ENCODE peak calls at places on chromosomes 2 and 18, in seven cellular contexts. N is stimulated activated CD4-positive, alpha-beta T cell treated with anti-CD3 and anti-CD28 coated beads, Interleukin-4, amount 100 ng/mL, for 48 hours; K is foreskin fibroblast; S is fibroblast of lung; J is NCI-H2029; M is OCI-M1; E is NCI-H524. P is an unnamed sample.

GRCh38 chr18:11997466-11997865 is 16.2 kb downstream of the IMPA2 start:
- DNase-seq in N (no peak), K (no peak), S (no peak), J (no peak), M (no peak), E (no peak), P (no peak)

GRCh38 chr2:120735750-120736170 is at the start of gene GLI2:
- DNase-seq in N (peak), K (peak), S (peak), J (no peak), M (peak), E (peak), P (no peak)

GRCh38 chr2:27735263-27735904 is 36.1 kb upstream of the MRPL33 start:
- DNase-seq in N (peak), K (peak), S (peak), J (peak), M (no peak), E (peak), P (peak)

GRCh38 chr18:63025251-63025710 is 294.3 kb downstream of the BCL2 start:
- DNase-seq in N (no peak), K (no peak), S (no peak), J (no peak), M (peak), E (peak), P (no peak)

GRCh38 chr2:73265298-73266060 is 18.8 kb downstream of the FBXO41 start:
- DNase-seq in N (no peak), K (no peak), S (no peak), J (no peak), M (no peak), E (no peak), P (no peak)

GRCh38 chr2:3044587-3045317 is 332.9 kb downstream of the EIPR1 start:
- DNase-seq in N (no peak), K (no peak), S (no peak), J (no peak), M (no peak), E (no peak), P (no peak)

GRCh38 chr2:145874466-145874865 is 1354.5 kb upstream of the ZEB2 start:
- DNase-seq in N (no peak), K (peak), S (peak), J (no peak), M (no peak), E (no peak), P (no peak)

GRCh38 chr18:24189007-24189528 is 50.2 kb downstream of the CABYR start:
- DNase-seq in N (no peak), K (no peak), S (peak), J (no peak), M (no peak), E (no peak), P (no peak)

GRCh38 chr18:70373062-70373519 is 84.2 kb downstream of the SOCS6 start:
- DNase-seq in N (no peak), K (peak), S (peak), J (no peak), M (peak), E (no peak), P (no peak)

GRCh38 chr18:76480913-76481312 is 14.1 kb downstream of the ZNF516 start:
- DNase-seq in N (no peak), K (no peak), S (no peak), J (no peak), M (peak), E (no peak), P (no peak)

P was measured in occipital lobe.